ENCODE peak calls at places on chromosomes 4 and X, in five cellular contexts. A is colonic mucosa; P is GF-D8; Z is stimulated activated CD4-positive, alpha-beta T cell treated with anti-CD3 and anti-CD28 coated beads, Interleukin-2, amount 100 ng/mL, for 48 hours; S is neuronal stem cell. Y is an unnamed sample.

GRCh38 chr4:171169396-171169795 is 643.8 kb upstream of the GALNTL6 start:
- DNase-seq in A (no peak), P (no peak), Z (no peak), S (no peak), Y (no peak)

GRCh38 chr4:107115185-107115847 is 79.2 kb upstream of the DKK2 start:
- DNase-seq in A (no peak), P (no peak), Z (no peak), S (no peak), Y (no peak)

GRCh38 chr4:128635939-128636551 is 173.5 kb upstream of the JADE1 start:
- DNase-seq in A (no peak), P (no peak), Z (no peak), S (no peak), Y (no peak)

GRCh38 chrX:1384738-1385250 is 7.1 kb downstream of the SLC25A6 start:
- DNase-seq in A (no peak), P (no peak), Z (no peak), S (no peak), Y (no peak)

GRCh38 chr4:30264465-30264864 is 455.7 kb upstream of the PCDH7 start:
- DNase-seq in A (no peak), P (no peak), Z (no peak), S (no peak), Y (no peak)

GRCh38 chr4:16157609-16158503 is 68.4 kb downstream of the TAPT1 start:
- DNase-seq in A (peak), P (no peak), Z (no peak), S (peak), Y (no peak)

GRCh38 chr4:122044496-122044895 is 92.6 kb upstream of the TRPC3 start:
- DNase-seq in A (no peak), P (no peak), Z (no peak), S (no peak), Y (no peak)

GRCh38 chr4:38752393-38752961 is 30.3 kb downstream of the TLR10 start:
- DNase-seq in A (no peak), P (no peak), Z (no peak), S (no peak), Y (no peak)

GRCh38 chr4:156594619-156595018 is 377.0 kb downstream of the PDGFC start:
- DNase-seq in A (peak), P (no peak), Z (no peak), S (no peak), Y (no peak)

GRCh38 chr4:92234393-92235176 is 69.2 kb upstream of the GRID2 start:
- DNase-seq in A (no peak), P (no peak), Z (no peak), S (no peak), Y (no peak)

GRCh38 chr4:2478220-2478619 is 9.3 kb downstream of the RNF4 start:
- DNase-seq in A (no peak), P (no peak), Z (no peak), S (no peak), Y (no peak)

GRCh38 chr4:136505020-136505419 is 1027.3 kb downstream of the PCDH18 start:
- DNase-seq in A (no peak), P (no peak), Z (no peak), S (no peak), Y (no peak)

GRCh38 chr4:168528131-168528949 is 31.5 kb downstream of the PALLD start:
- DNase-seq in A (no peak), P (no peak), Z (no peak), S (no peak), Y (no peak)

GRCh38 chr4:34362654-34363053 is 1881.7 kb downstream of the ARAP2 start:
- DNase-seq in A (no peak), P (no peak), Z (no peak), S (no peak), Y (no peak)

GRCh38 chrX:72268601-72269365 is 8.3 kb downstream of the RPS4X start:
- DNase-seq in A (no peak), P (no peak), Z (no peak), S (no peak), Y (no peak)

GRCh38 chr4:47315346-47315745 is 148.2 kb downstream of the COMMD8 start:
- DNase-seq in A (no peak), P (no peak), Z (no peak), S (no peak), Y (no peak)

GRCh38 chrX:120372667-120373370 is 10.9 kb downstream of the ATP1B4 start:
- DNase-seq in A (no peak), P (no peak), Z (no peak), S (no peak), Y (no peak)

GRCh38 chr4:1500231-1500965 is 94.2 kb upstream of the NKX1-1 start:
- DNase-seq in A (no peak), P (no peak), Z (no peak), S (no peak), Y (no peak)

GRCh38 chr4:16225996-16226815 is at the start of gene TAPT1:
- DNase-seq in A (peak), P (no peak), Z (peak), S (peak), Y (peak)

GRCh38 chr4:98358630-98359248 is 97.6 kb downstream of the RAP1GDS1 start:
- DNase-seq in A (no peak), P (no peak), Z (no peak), S (no peak), Y (no peak)

GRCh38 chr4:81470456-81471327 is 1.0 kb downstream of the RASGEF1B start:
- DNase-seq in A (peak), P (no peak), Z (peak), S (no peak), Y (peak)

GRCh38 chrX:129655547-129656248 is 942 bp upstream of the APLN start:
- DNase-seq in A (no peak), P (no peak), Z (no peak), S (no peak), Y (no peak)